ENCODE peak calls at places on chromosomes 4 and X, in nine cellular contexts. Z is GM23248, I is tibial artery, O is tibial nerve, V is neural progenitor cell, J is stomach, Y is H9, H is heart right ventricle, S is astrocyte. N is an unnamed sample. For H3K4me1 and H3K9me3, the result is how much of the 10 kb centered on the place peaks cover.

GRCh38 chr4:2647403-2648158 is 108.6 kb downstream of the TNIP2 start:
- DNase-seq in I (no peak), J (no peak), O (no peak), Z (no peak), Y (no peak), H (no peak), S (no peak), V (no peak), N (no peak)

GRCh38 chr4:153929651-153930050 is 140.8 kb upstream of the SFRP2 start:
- DNase-seq in H (no peak), I (no peak), Y (no peak), S (no peak), V (peak), O (no peak), Z (peak), J (no peak), N (no peak)

GRCh38 chrX:139126493-139126892 is 404.0 kb upstream of the F9 start:
- DNase-seq in H (no peak), Y (peak), Z (peak), I (no peak), J (peak), S (no peak), V (peak), O (no peak), N (peak)

GRCh38 chrX:18377802-18378201 is 23.3 kb upstream of the SCML2 start:
- DNase-seq in Z (peak), V (peak), I (no peak), O (peak), Y (peak), S (no peak), H (no peak), J (peak), N (peak)

GRCh38 chrX:25337841-25338240 is 322.1 kb upstream of the ARX start:
- DNase-seq in H (no peak), Y (no peak), Z (no peak), J (no peak), I (no peak), O (no peak), V (no peak), S (no peak), N (peak)

GRCh38 chrX:48520976-48521352 is 644 bp upstream of the EBP start:
- DNase-seq in J (no peak), Z (no peak), S (no peak), Y (peak), V (no peak), I (no peak), H (no peak), O (no peak), N (peak)

GRCh38 chr4:31442236-31442635 is 722.1 kb downstream of the PCDH7 start:
- DNase-seq in V (peak), J (no peak), Z (no peak), H (no peak), S (no peak), Y (peak), I (no peak), O (no peak), N (no peak)

GRCh38 chrX:111394581-111394980 is 17.4 kb downstream of the DCX start:
- DNase-seq in I (no peak), J (no peak), Z (no peak), S (no peak), V (no peak), O (no peak), Y (no peak), H (no peak), N (no peak)

GRCh38 chr4:16544251-16544721 is 318.0 kb upstream of the TAPT1 start:
- DNase-seq in V (no peak), O (no peak), Y (no peak), H (peak), J (no peak), Z (peak), S (no peak), I (peak), N (no peak)

GRCh38 chr4:7830747-7831146 is 108.9 kb downstream of the AFAP1 start:
- DNase-seq in I (no peak), J (no peak), O (no peak), Z (no peak), H (no peak), Y (no peak), V (no peak), S (no peak), N (no peak)

GRCh38 chr4:76902233-76902890 is 4.4 kb upstream of the SOWAHB start:
- DNase-seq in V (no peak), H (no peak), S (no peak), Y (no peak), O (no peak), I (no peak), J (no peak), Z (no peak), N (no peak)

GRCh38 chrX:136666088-136666487 is 18.1 kb downstream of the CD40LG start:
- DNase-seq in J (no peak), O (no peak), I (no peak), V (no peak), Z (no peak), S (no peak), Y (no peak), H (no peak), N (no peak)

GRCh38 chrX:42704454-42704853 is 73.5 kb downstream of the PPP1R2C start:
- DNase-seq in Z (peak), H (no peak), J (no peak), Y (no peak), S (no peak), V (no peak), O (no peak), I (no peak), N (no peak)

DNA sequence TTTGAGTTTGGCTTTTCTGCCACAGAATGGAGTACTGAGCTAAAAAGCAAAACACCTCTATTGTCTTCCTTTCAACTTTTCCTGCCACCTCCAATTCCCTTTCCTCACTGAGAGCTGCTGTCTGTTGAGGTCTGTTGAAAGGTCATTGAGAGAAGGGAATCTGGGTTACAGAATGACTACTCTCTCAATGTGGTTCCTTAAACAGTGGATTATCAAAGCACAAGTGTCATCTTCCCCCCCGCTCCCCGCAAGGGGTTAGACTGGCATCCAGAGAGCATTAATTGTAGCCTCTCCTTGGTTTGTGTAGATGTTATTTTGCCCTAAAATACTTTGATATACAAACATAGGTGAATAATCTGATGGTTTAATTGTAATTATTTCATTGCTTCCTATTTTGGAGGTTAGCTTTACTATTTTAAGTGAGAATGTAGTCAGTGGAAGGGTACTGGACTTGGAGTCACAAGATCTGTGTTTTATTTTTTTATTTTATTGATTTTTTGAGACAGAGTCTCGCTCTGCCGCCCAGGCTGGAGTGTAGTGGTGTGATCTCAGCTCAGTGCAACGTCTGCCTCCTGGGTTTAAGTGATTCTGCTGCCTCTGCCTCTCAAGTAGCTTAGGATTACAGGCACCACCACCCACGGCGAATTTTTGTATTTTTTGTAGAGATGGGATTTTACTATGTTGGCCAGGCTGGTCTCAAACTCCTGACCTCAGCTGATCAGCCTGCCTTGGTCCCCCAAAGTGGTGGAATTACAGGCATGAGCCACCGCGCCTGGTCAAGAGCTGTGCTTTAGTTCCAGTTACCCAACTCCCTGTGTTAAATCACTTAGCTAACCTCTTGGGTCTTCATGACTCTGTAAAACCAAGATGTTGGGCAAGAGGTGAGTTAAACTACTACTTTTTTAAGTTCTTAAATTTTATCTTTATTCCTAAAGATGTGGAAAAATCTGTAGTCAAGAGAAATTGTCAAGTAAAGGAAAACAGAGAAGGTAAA is 11.0 kb downstream of the USP9X start:
- DNase-seq in S (no peak), V (peak), H (no peak), Y (no peak), I (no peak), O (no peak), Z (peak), J (no peak), N (no peak)
- H3K4me1 ChIP-seq in S (under half), V (under half), H (under half), Y (under half), I (half or more), O (under half), Z (under half), J (under half), N (under half)

GRCh38 chr4:38856524-38857337 is at the start of gene TLR6:
- DNase-seq in Y (peak), H (no peak), J (peak), V (peak), I (peak), O (peak), Z (peak), S (no peak), N (peak)

GRCh38 chr4:38858097-38858420 is 1.4 kb upstream of the TLR6 start:
- DNase-seq in H (no peak), S (no peak), Y (no peak), I (no peak), O (no peak), V (no peak), J (no peak), Z (no peak), N (no peak)

GRCh38 chr4:38859501-38859900 is 2.9 kb upstream of the TLR6 start:
- DNase-seq in Y (no peak), I (no peak), Z (no peak), V (no peak), J (no peak), S (no peak), O (no peak), H (no peak), N (peak)

GRCh38 chr4:38856046-38856445 is 571 bp downstream of the TLR6 start:
- DNase-seq in J (no peak), V (no peak), H (no peak), Y (no peak), I (no peak), S (no peak), Z (no peak), O (no peak), N (no peak)

DNA sequence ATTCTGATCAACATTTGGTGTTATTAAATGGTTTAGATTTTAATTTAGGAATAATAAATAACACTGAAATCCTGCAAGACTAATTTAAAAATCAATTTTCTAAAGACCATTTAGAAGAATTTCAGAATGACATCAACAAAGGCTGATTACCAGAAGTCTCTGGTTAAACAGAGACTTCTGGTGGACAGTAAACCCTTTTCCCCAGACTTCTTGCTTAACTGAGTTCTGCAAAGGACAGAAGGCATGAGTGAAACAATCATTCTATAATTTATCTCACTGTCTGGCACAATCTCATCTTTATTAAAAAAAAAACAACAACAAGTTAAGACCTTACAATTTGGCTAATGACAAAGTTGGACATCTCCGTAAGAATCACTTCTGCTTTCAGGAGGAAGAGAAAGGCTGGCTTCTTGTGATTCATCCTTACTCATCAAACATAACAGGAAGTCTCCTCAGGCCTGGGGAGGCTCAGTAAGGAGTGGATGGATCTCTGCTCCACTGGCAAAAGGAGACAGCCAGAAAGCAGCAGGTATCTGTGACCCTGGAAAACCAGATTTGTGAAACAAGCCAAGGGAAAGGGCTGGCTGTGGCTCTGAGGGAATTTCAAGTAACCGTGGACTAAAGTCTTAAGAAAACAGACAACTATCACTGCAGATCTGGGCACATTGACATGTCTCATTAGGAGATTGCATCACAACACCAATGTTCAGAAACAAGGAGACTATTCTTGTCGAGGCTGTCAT is 908 bp upstream of the TLR6 start:
- DNase-seq in Y (no peak), O (peak), I (peak), J (no peak), Z (peak), S (peak), V (no peak), H (no peak), N (no peak)
- H3K27ac ChIP-seq in Y (no peak), O (peak), I (peak), J (peak), Z (peak), S (peak), V (no peak), H (no peak), N (no peak)

DNA sequence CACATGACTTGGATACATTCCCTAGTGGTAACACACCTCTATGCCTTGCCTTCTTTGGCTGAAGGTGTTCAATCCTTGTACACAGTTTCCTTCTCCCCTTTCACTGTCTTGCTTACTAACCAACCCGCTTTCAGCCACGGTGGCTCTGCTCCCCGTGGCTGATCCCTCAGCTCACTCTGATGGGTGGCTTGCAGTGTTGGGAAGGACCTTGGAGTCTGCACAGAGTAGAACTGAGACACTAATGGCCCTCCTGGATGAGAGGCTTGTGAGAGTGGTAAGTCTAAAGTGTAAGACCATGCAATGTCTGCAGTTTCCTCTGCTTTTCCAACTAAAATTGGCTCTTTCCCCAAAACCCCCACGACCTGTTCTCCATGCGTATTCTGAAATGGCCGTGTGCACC is 46.0 kb upstream of the GNPDA2 start:
- DNase-seq in Y (no peak), J (no peak), O (no peak), V (no peak), S (no peak), I (no peak), H (no peak), Z (no peak), N (no peak)
- H3K9me3 ChIP-seq in Y (under half), J (under half), O (under half), V (under half), S (under half), I (under half), H (under half), Z (under half), N (under half)

GRCh38 chr4:10011885-10012284 is 9.4 kb downstream of the SLC2A9 start:
- DNase-seq in J (no peak), I (no peak), O (no peak), Y (no peak), S (no peak), V (no peak), Z (no peak), H (no peak), N (no peak)

GRCh38 chr4:10013722-10014121 is 7.6 kb downstream of the SLC2A9 start:
- DNase-seq in H (peak), S (no peak), Y (peak), J (peak), V (peak), Z (peak), O (no peak), I (no peak), N (peak)

GRCh38 chr4:10007772-10008171 is 13.5 kb downstream of the SLC2A9 start:
- DNase-seq in O (no peak), S (no peak), I (no peak), Z (no peak), V (no peak), H (no peak), J (no peak), Y (no peak), N (no peak)

GRCh38 chr4:10008208-10009005 is 12.9 kb downstream of the SLC2A9 start:
- DNase-seq in H (no peak), Z (peak), O (no peak), S (peak), Y (no peak), I (no peak), V (no peak), J (no peak), N (peak)

GRCh38 chr4:10011277-10011676 is 10.0 kb downstream of the SLC2A9 start:
- DNase-seq in S (no peak), I (no peak), Z (no peak), V (no peak), H (no peak), J (no peak), O (no peak), Y (no peak), N (no peak)
- H3K4me1 ChIP-seq in S (under half), I (under half), Z (under half), V (under half), H (under half), J (under half), O (under half), Y (under half), N (under half)

GRCh38 chrX:114766541-114766940 is 182.7 kb downstream of the HTR2C start:
- DNase-seq in Y (no peak), H (no peak), I (no peak), J (no peak), V (no peak), S (no peak), O (no peak), Z (no peak), N (no peak)
- H3K27ac ChIP-seq in Y (no peak), H (no peak), I (no peak), J (no peak), V (no peak), S (no peak), O (no peak), Z (no peak), N (no peak)

DNA sequence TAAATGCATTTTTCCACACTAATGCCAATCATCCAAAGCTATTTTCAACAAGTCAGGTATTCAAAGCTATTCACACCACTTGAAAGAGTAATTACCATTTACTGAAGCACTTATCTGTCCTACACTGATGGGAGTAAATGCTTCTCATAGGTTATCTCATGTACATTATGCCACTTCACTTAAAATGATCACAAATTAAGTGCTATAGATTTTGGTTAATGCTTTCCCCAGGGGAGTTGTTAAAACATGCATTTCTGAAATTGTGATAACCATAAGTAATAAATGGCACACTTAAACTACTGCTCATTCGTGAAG is 6.7 kb downstream of the PPM1K start:
- DNase-seq in J (no peak), V (no peak), I (no peak), Z (no peak), H (no peak), Y (no peak), O (no peak), S (no peak), N (no peak)
- H3K9me3 ChIP-seq in J (under half), V (under half), I (under half), Z (under half), H (under half), Y (under half), O (under half), S (under half), N (under half)

GRCh38 chr4:38684951-38685350 is 21.0 kb downstream of the KLF3 start:
- DNase-seq in J (no peak), V (no peak), Y (no peak), I (no peak), S (no peak), Z (no peak), H (no peak), O (no peak), N (no peak)

GRCh38 chr4:38687571-38688011 is 23.6 kb downstream of the KLF3 start:
- DNase-seq in Y (no peak), V (no peak), H (no peak), J (no peak), I (no peak), Z (peak), S (no peak), O (no peak), N (no peak)

GRCh38 chr4:38684271-38684670 is 20.3 kb downstream of the KLF3 start:
- DNase-seq in H (no peak), J (no peak), I (no peak), Y (no peak), O (no peak), S (no peak), Z (no peak), V (no peak), N (no peak)

GRCh38 chr4:38688676-38689355 is 24.8 kb downstream of the KLF3 start:
- DNase-seq in O (no peak), J (no peak), Z (no peak), S (no peak), H (peak), V (no peak), I (no peak), Y (no peak), N (no peak)

GRCh38 chr4:38686682-38687081 is 22.7 kb downstream of the KLF3 start:
- DNase-seq in Y (no peak), I (no peak), S (no peak), O (no peak), Z (no peak), V (no peak), H (no peak), J (no peak), N (no peak)
- H3K4me1 ChIP-seq in Y (under half), I (half or more), S (under half), O (under half), Z (under half), V (under half), H (half or more), J (under half), N (under half)

GRCh38 chr4:24855741-24856140 is 57.1 kb downstream of the CCDC149 start:
- DNase-seq in V (no peak), I (no peak), H (no peak), Y (no peak), J (no peak), O (no peak), S (no peak), Z (no peak), N (no peak)

GRCh38 chr4:24858550-24858949 is 54.3 kb downstream of the CCDC149 start:
- DNase-seq in O (no peak), H (no peak), V (no peak), Y (no peak), Z (no peak), I (no peak), S (no peak), J (no peak), N (peak)

GRCh38 chr4:24853142-24853541 is 57.8 kb downstream of the SOD3 start:
- DNase-seq in Z (no peak), H (no peak), S (peak), V (no peak), Y (no peak), I (no peak), J (no peak), O (no peak), N (no peak)

GRCh38 chr4:24857996-24858395 is 54.8 kb downstream of the CCDC149 start:
- DNase-seq in O (no peak), Z (peak), Y (no peak), J (no peak), V (no peak), H (no peak), S (peak), I (no peak), N (no peak)

GRCh38 chr4:24856586-24856985 is 56.3 kb downstream of the CCDC149 start:
- DNase-seq in Y (no peak), I (peak), Z (peak), O (no peak), J (no peak), S (peak), V (peak), H (peak), N (no peak)
- H3K27ac ChIP-seq in Y (no peak), I (peak), Z (no peak), O (peak), J (no peak), S (peak), V (no peak), H (no peak), N (no peak)

GRCh38 chrX:650274-650673 is 19.7 kb downstream of the SHOX start:
- DNase-seq in J (no peak), Y (no peak), Z (no peak), I (no peak), V (no peak), H (no peak), O (no peak), S (no peak), N (no peak)

GRCh38 chrX:649166-649565 is 18.6 kb downstream of the SHOX start:
- DNase-seq in S (no peak), Z (no peak), H (no peak), J (no peak), Y (no peak), I (no peak), O (no peak), V (no peak), N (no peak)

GRCh38 chrX:651922-652775 is 21.6 kb downstream of the SHOX start:
- DNase-seq in J (no peak), V (peak), I (no peak), O (no peak), Y (no peak), S (no peak), Z (no peak), H (no peak), N (no peak)

GRCh38 chrX:650801-651200 is 20.2 kb downstream of the SHOX start:
- DNase-seq in O (no peak), Z (no peak), I (no peak), S (no peak), Y (no peak), H (no peak), J (no peak), V (no peak), N (no peak)

GRCh38 chrX:653316-653715 is 22.7 kb downstream of the SHOX start:
- DNase-seq in J (no peak), Z (no peak), V (no peak), O (no peak), H (no peak), I (no peak), S (no peak), Y (no peak), N (no peak)
- H3K9me3 ChIP-seq in J (under half), Z (under half), V (under half), O (under half), H (under half), I (under half), S (under half), Y (under half), N (under half)

GRCh38 chr4:168845897-168846296 is 164.2 kb downstream of the CBR4 start:
- DNase-seq in H (no peak), I (no peak), V (no peak), Z (no peak), Y (no peak), J (no peak), O (no peak), S (no peak), N (no peak)
- H3K4me1 ChIP-seq in H (half or more), I (half or more), V (half or more), Z (under half), Y (under half), J (under half), O (under half), S (under half), N (under half)